ENCODE peak calls at places on chromosomes 12 and 14, in seven cellular contexts. One of them, this sample, is unnamed.

GRCh38 chr14:49975286-49975685 is 82.4 kb downstream of the ARF6 start:
- DNase-seq in GM12865: no peak
- DNase-seq in activated CD4-positive, alpha-beta memory T cell treated with anti-CD3 and anti-CD28 coated beads, Interleukin-2, amount 10 ng/mL, durations not matched to agents 7 days and 5 days: no peak
- DNase-seq in foreskin fibroblast: peak
- DNase-seq in amygdala: no peak
- DNase-seq in NCI-H510A treated with DMSO at 0.1 percent for 48 hours: no peak
- DNase-seq in SK-MEL-5: no peak
- DNase-seq in this sample: peak

GRCh38 chr14:68250950-68251765 is 431.6 kb downstream of the RAD51B start:
- DNase-seq in GM12865: peak
- DNase-seq in activated CD4-positive, alpha-beta memory T cell treated with anti-CD3 and anti-CD28 coated beads, Interleukin-2, amount 10 ng/mL, durations not matched to agents 7 days and 5 days: no peak
- DNase-seq in foreskin fibroblast: no peak
- DNase-seq in amygdala: no peak
- DNase-seq in NCI-H510A treated with DMSO at 0.1 percent for 48 hours: no peak
- DNase-seq in SK-MEL-5: no peak
- DNase-seq in this sample: no peak

GRCh38 chr12:58961166-58961565 is 40.9 kb upstream of the LRIG3 start:
- DNase-seq in GM12865: no peak
- DNase-seq in activated CD4-positive, alpha-beta memory T cell treated with anti-CD3 and anti-CD28 coated beads, Interleukin-2, amount 10 ng/mL, durations not matched to agents 7 days and 5 days: no peak
- DNase-seq in foreskin fibroblast: no peak
- DNase-seq in amygdala: no peak
- DNase-seq in NCI-H510A treated with DMSO at 0.1 percent for 48 hours: no peak
- DNase-seq in SK-MEL-5: no peak
- DNase-seq in this sample: no peak

GRCh38 chr12:46572644-46573630 is 200.4 kb upstream of the SLC38A2 start:
- DNase-seq in GM12865: no peak
- DNase-seq in activated CD4-positive, alpha-beta memory T cell treated with anti-CD3 and anti-CD28 coated beads, Interleukin-2, amount 10 ng/mL, durations not matched to agents 7 days and 5 days: no peak
- DNase-seq in foreskin fibroblast: no peak
- DNase-seq in amygdala: no peak
- DNase-seq in NCI-H510A treated with DMSO at 0.1 percent for 48 hours: no peak
- DNase-seq in SK-MEL-5: no peak
- DNase-seq in this sample: no peak

GRCh38 chr12:124599074-124599999 is 31.9 kb upstream of the NCOR2 start:
- DNase-seq in GM12865: no peak
- DNase-seq in activated CD4-positive, alpha-beta memory T cell treated with anti-CD3 and anti-CD28 coated beads, Interleukin-2, amount 10 ng/mL, durations not matched to agents 7 days and 5 days: peak
- DNase-seq in foreskin fibroblast: peak
- DNase-seq in amygdala: no peak
- DNase-seq in NCI-H510A treated with DMSO at 0.1 percent for 48 hours: no peak
- DNase-seq in SK-MEL-5: no peak
- DNase-seq in this sample: peak

GRCh38 chr14:77601846-77602609 is 14.4 kb downstream of the SPTLC2 start:
- DNase-seq in GM12865: no peak
- DNase-seq in activated CD4-positive, alpha-beta memory T cell treated with anti-CD3 and anti-CD28 coated beads, Interleukin-2, amount 10 ng/mL, durations not matched to agents 7 days and 5 days: no peak
- DNase-seq in foreskin fibroblast: no peak
- DNase-seq in amygdala: no peak
- DNase-seq in NCI-H510A treated with DMSO at 0.1 percent for 48 hours: no peak
- DNase-seq in SK-MEL-5: no peak
- DNase-seq in this sample: no peak

GRCh38 chr12:53450936-53451335 is 966 bp upstream of the PCBP2 start:
- DNase-seq in GM12865: no peak
- DNase-seq in activated CD4-positive, alpha-beta memory T cell treated with anti-CD3 and anti-CD28 coated beads, Interleukin-2, amount 10 ng/mL, durations not matched to agents 7 days and 5 days: no peak
- DNase-seq in foreskin fibroblast: no peak
- DNase-seq in amygdala: no peak
- DNase-seq in NCI-H510A treated with DMSO at 0.1 percent for 48 hours: no peak
- DNase-seq in SK-MEL-5: no peak
- DNase-seq in this sample: no peak

GRCh38 chr12:116924558-116925453 is 14.1 kb downstream of the FBXW8 start:
- DNase-seq in GM12865: peak
- DNase-seq in activated CD4-positive, alpha-beta memory T cell treated with anti-CD3 and anti-CD28 coated beads, Interleukin-2, amount 10 ng/mL, durations not matched to agents 7 days and 5 days: peak
- DNase-seq in foreskin fibroblast: peak
- DNase-seq in amygdala: no peak
- DNase-seq in NCI-H510A treated with DMSO at 0.1 percent for 48 hours: no peak
- DNase-seq in SK-MEL-5: peak
- DNase-seq in this sample: peak

GRCh38 chr12:11433664-11434063 is 38.3 kb upstream of the PRB2 start:
- DNase-seq in GM12865: no peak
- DNase-seq in activated CD4-positive, alpha-beta memory T cell treated with anti-CD3 and anti-CD28 coated beads, Interleukin-2, amount 10 ng/mL, durations not matched to agents 7 days and 5 days: no peak
- DNase-seq in foreskin fibroblast: no peak
- DNase-seq in amygdala: no peak
- DNase-seq in NCI-H510A treated with DMSO at 0.1 percent for 48 hours: no peak
- DNase-seq in SK-MEL-5: no peak
- DNase-seq in this sample: no peak

GRCh38 chr12:106227641-106228319 is 20.0 kb downstream of the CKAP4 start:
- DNase-seq in GM12865: peak
- DNase-seq in activated CD4-positive, alpha-beta memory T cell treated with anti-CD3 and anti-CD28 coated beads, Interleukin-2, amount 10 ng/mL, durations not matched to agents 7 days and 5 days: peak
- DNase-seq in foreskin fibroblast: peak
- DNase-seq in amygdala: no peak
- DNase-seq in NCI-H510A treated with DMSO at 0.1 percent for 48 hours: no peak
- DNase-seq in SK-MEL-5: no peak
- DNase-seq in this sample: peak

GRCh38 chr14:32009636-32010560 is 67.2 kb upstream of the ARHGAP5 start:
- DNase-seq in GM12865: no peak
- DNase-seq in activated CD4-positive, alpha-beta memory T cell treated with anti-CD3 and anti-CD28 coated beads, Interleukin-2, amount 10 ng/mL, durations not matched to agents 7 days and 5 days: no peak
- DNase-seq in foreskin fibroblast: no peak
- DNase-seq in amygdala: no peak
- DNase-seq in NCI-H510A treated with DMSO at 0.1 percent for 48 hours: no peak
- DNase-seq in SK-MEL-5: peak
- DNase-seq in this sample: no peak

GRCh38 chr12:12505544-12506501 is 56.8 kb downstream of the DUSP16 start:
- DNase-seq in GM12865: peak
- DNase-seq in activated CD4-positive, alpha-beta memory T cell treated with anti-CD3 and anti-CD28 coated beads, Interleukin-2, amount 10 ng/mL, durations not matched to agents 7 days and 5 days: no peak
- DNase-seq in foreskin fibroblast: peak
- DNase-seq in amygdala: no peak
- DNase-seq in NCI-H510A treated with DMSO at 0.1 percent for 48 hours: no peak
- DNase-seq in SK-MEL-5: peak
- DNase-seq in this sample: peak